ENCODE peak calls at places on chromosomes 7 and 10, in ten cellular contexts. H is NCI-H1694; R is stromal cell of bone marrow; W is LoVo; V is HFFc6; N is HEK293T; S is fibroblast of lung; Z is M059J; K is stimulated activated CD4-positive, alpha-beta T cell treated with anti-CD3 and anti-CD28 coated beads, Interleukin-15, amount 100 ng/mL, for 1 hour; P is keratinocyte. C is an unnamed sample.

GRCh38 chr7:42494199-42494710 is 257.2 kb upstream of the GLI3 start:
- DNase-seq in K (no peak), N (no peak), S (peak), W (no peak), H (no peak), P (no peak), R (no peak), Z (peak), V (no peak), C (no peak)

GRCh38 chr7:47730135-47730534 is 148.2 kb upstream of the TNS3 start:
- DNase-seq in H (no peak), V (no peak), W (no peak), S (no peak), K (no peak), N (no peak), R (peak), P (no peak), Z (no peak), C (no peak)

GRCh38 chr10:124323145-124323725 is 95.5 kb downstream of the OAT start:
- DNase-seq in N (no peak), R (peak), Z (peak), S (peak), K (no peak), V (no peak), W (no peak), H (no peak), P (no peak), C (no peak)

GRCh38 chr7:116843373-116843772 is 19.0 kb upstream of the CAPZA2 start:
- DNase-seq in W (no peak), R (no peak), N (no peak), K (no peak), P (no peak), V (no peak), H (no peak), Z (no peak), S (no peak), C (no peak)

GRCh38 chr10:45454262-45454661 is 80.2 kb downstream of the ALOX5 start:
- DNase-seq in S (no peak), H (no peak), K (no peak), W (no peak), V (no peak), R (no peak), Z (no peak), N (no peak), P (no peak), C (no peak)

GRCh38 chr10:50874723-50875122 is 10.7 kb downstream of the A1CF start:
- DNase-seq in V (no peak), S (no peak), Z (no peak), P (no peak), W (no peak), N (no peak), H (no peak), K (no peak), R (no peak), C (no peak)

GRCh38 chr10:100022403-100022802 is 12.7 kb upstream of the DNMBP start:
- DNase-seq in K (no peak), V (peak), H (no peak), Z (peak), W (no peak), S (peak), N (no peak), R (no peak), P (no peak), C (no peak)

GRCh38 chr7:90788057-90788456 is 191.9 kb downstream of the CDK14 start:
- DNase-seq in H (no peak), N (no peak), W (no peak), R (peak), Z (no peak), P (no peak), S (no peak), K (no peak), V (no peak), C (no peak)

GRCh38 chr7:155594961-155595366 is 48.6 kb upstream of the CNPY1 start:
- DNase-seq in R (no peak), W (peak), Z (no peak), P (no peak), K (no peak), H (no peak), S (no peak), N (no peak), V (no peak), C (no peak)

GRCh38 chr7:16989883-16990413 is 108.2 kb upstream of the AGR3 start:
- DNase-seq in W (peak), N (no peak), Z (peak), H (no peak), V (peak), K (no peak), R (peak), P (no peak), S (peak), C (no peak)

GRCh38 chr10:58266003-58266825 is 1.5 kb downstream of the IPMK start:
- DNase-seq in N (no peak), V (peak), W (no peak), K (no peak), H (no peak), R (peak), Z (peak), P (no peak), S (peak), C (peak)

GRCh38 chr7:128906001-128906765 is 4.3 kb downstream of the KCP start:
- DNase-seq in H (no peak), S (no peak), W (no peak), P (no peak), K (no peak), N (no peak), R (no peak), V (no peak), Z (no peak), C (peak)

GRCh38 chr7:25675789-25676474 is 447.6 kb upstream of the NPVF start:
- DNase-seq in S (no peak), Z (no peak), N (no peak), R (no peak), V (no peak), P (no peak), K (no peak), H (no peak), W (no peak), C (no peak)

GRCh38 chr10:683448-684071 is 5.9 kb downstream of the DIP2C start:
- DNase-seq in N (no peak), V (peak), K (no peak), S (peak), H (no peak), W (peak), R (peak), P (peak), Z (peak), C (no peak)

GRCh38 chr10:32350811-32351342 is 3.9 kb upstream of the EPC1 start:
- DNase-seq in R (no peak), S (no peak), H (no peak), W (peak), Z (no peak), K (no peak), V (no peak), P (no peak), N (no peak), C (no peak)

GRCh38 chr10:80464557-80465466 is 10.7 kb downstream of the TSPAN14 start:
- DNase-seq in S (no peak), W (no peak), P (no peak), N (no peak), V (no peak), H (no peak), K (no peak), Z (peak), R (no peak), C (no peak)

GRCh38 chr10:121696854-121697253 is 98.6 kb upstream of the FGFR2 start:
- DNase-seq in Z (peak), S (no peak), V (no peak), H (peak), N (peak), W (no peak), P (no peak), K (no peak), R (no peak), C (peak)

GRCh38 chr7:7438851-7439250 is 96.8 kb downstream of the COL28A1 start:
- DNase-seq in P (peak), H (no peak), R (peak), N (no peak), Z (peak), S (peak), K (no peak), W (peak), V (peak), C (no peak)

GRCh38 chr7:157690833-157691382 is 354.1 kb downstream of the DNAJB6 start:
- DNase-seq in Z (peak), H (no peak), S (peak), N (peak), W (no peak), K (no peak), R (peak), V (no peak), P (no peak), C (no peak)

GRCh38 chr10:97123713-97124112 is 62.0 kb downstream of the SLIT1 start:
- DNase-seq in N (no peak), S (no peak), K (no peak), H (no peak), V (no peak), P (no peak), R (no peak), Z (no peak), W (no peak), C (no peak)

C was measured in GM20000.